ENCODE peak calls at places on chromosomes 4 and X, in seven cellular contexts. G is esophagus muscularis mucosa; H is breast epithelium; E is spleen; J is neuronal stem cell; R is effector memory CD4-positive, alpha-beta T cell; L is suprapubic skin. D is an unnamed sample.

GRCh38 chr4:2484993-2485392 is 16.1 kb downstream of the RNF4 start:
- DNase-seq in R (peak; percentile 46), J (no peak), E (peak; percentile 95), H (no peak), L (peak; percentile 75), G (peak; percentile 94), D (peak; percentile 67)

GRCh38 chr4:159101983-159102622 is 776 bp upstream of the RAPGEF2 start:
- DNase-seq in J (no peak), R (no peak), L (no peak), G (no peak), H (no peak), E (no peak), D (no peak)

GRCh38 chrX:119201570-119201969 is 34.5 kb upstream of the PGRMC1 start:
- DNase-seq in E (no peak), G (no peak), L (no peak), H (no peak), R (no peak), J (no peak), D (no peak)

GRCh38 chr4:36316544-36317082 is 35.2 kb downstream of the DTHD1 start:
- DNase-seq in H (no peak), E (no peak), R (no peak), G (no peak), L (no peak), J (no peak), D (no peak)

GRCh38 chr4:118729287-118730286 is 44.4 kb downstream of the METTL14 start:
- DNase-seq in J (no peak), H (no peak), R (no peak), E (no peak), L (no peak), G (no peak), D (peak; percentile 29)

GRCh38 chr4:10164877-10165283 is 48.3 kb upstream of the WDR1 start:
- DNase-seq in J (peak; percentile 36), L (no peak), H (no peak), E (no peak), G (no peak), R (no peak), D (no peak)

GRCh38 chr4:16767251-16767650 is 131.2 kb downstream of the LDB2 start:
- DNase-seq in L (no peak), E (no peak), H (no peak), G (no peak), J (no peak), R (no peak), D (no peak)

GRCh38 chr4:128793859-128794667 is 15.4 kb upstream of the JADE1 start:
- DNase-seq in L (no peak), H (no peak), R (no peak), J (no peak), E (no peak), G (peak; percentile 74), D (no peak)

GRCh38 chr4:10611673-10612072 is 72.9 kb downstream of the CLNK start:
- DNase-seq in G (no peak), L (no peak), E (no peak), R (no peak), J (no peak), H (no peak), D (no peak)

GRCh38 chrX:86946569-86946968 is 571.0 kb upstream of the KLHL4 start:
- DNase-seq in R (no peak), L (no peak), E (no peak), J (peak; percentile 31), H (no peak), G (no peak), D (no peak)

GRCh38 chrX:31656013-31656412 is 584.2 kb upstream of the FTHL17 start:
- DNase-seq in G (no peak), J (no peak), L (no peak), H (no peak), R (no peak), E (no peak), D (no peak)

GRCh38 chr4:72954811-72955210 is 114.7 kb downstream of the COX18 start:
- DNase-seq in E (no peak), R (no peak), H (no peak), J (no peak), L (no peak), G (no peak), D (no peak)

GRCh38 chr4:64272432-64272831 is 136.8 kb downstream of the TECRL start:
- DNase-seq in H (no peak), G (no peak), L (no peak), J (no peak), R (no peak), E (peak; percentile 62), D (no peak)

GRCh38 chrX:8851487-8851886 is 50.3 kb upstream of the FAM9A start:
- DNase-seq in R (no peak), G (no peak), J (no peak), L (no peak), E (no peak), H (no peak), D (no peak)

GRCh38 chr4:88230953-88231835 is 53.2 kb downstream of the PPM1K start:
- DNase-seq in R (no peak), G (peak; percentile 42), J (no peak), L (no peak), E (no peak), H (no peak), D (peak; percentile 26)

GRCh38 chrX:16869393-16870094 is 618 bp downstream of the RBBP7 start:
- DNase-seq in E (peak; percentile 90), J (peak; percentile 17), R (no peak), G (no peak), L (peak; percentile 69), H (no peak), D (no peak)

GRCh38 chr4:186095406-186095805 is 9.1 kb upstream of the FAM149A start:
- DNase-seq in L (no peak), E (peak; percentile 52), H (no peak), G (peak; percentile 90), J (no peak), R (no peak), D (no peak)

GRCh38 chr4:107711831-107712230 is 8.2 kb downstream of the PAPSS1 start:
- DNase-seq in J (no peak), E (no peak), G (no peak), R (no peak), L (no peak), H (no peak), D (no peak)

GRCh38 chr4:71564775-71565174 is 219.1 kb downstream of the GC start:
- DNase-seq in E (no peak), G (no peak), H (no peak), R (no peak), L (no peak), J (no peak), D (no peak)

GRCh38 chr4:41575207-41575606 is 37.2 kb downstream of the LIMCH1 start:
- DNase-seq in E (no peak), J (no peak), R (no peak), G (no peak), L (no peak), H (no peak), D (no peak)

GRCh38 chrX:84044051-84044450 is 143.9 kb downstream of the RPS6KA6 start:
- DNase-seq in H (no peak), E (no peak), G (no peak), J (no peak), R (no peak), L (no peak), D (no peak)

GRCh38 chrX:38961936-38962335 is 160.7 kb downstream of the MID1IP1 start:
- DNase-seq in L (no peak), E (no peak), J (no peak), G (no peak), H (no peak), R (no peak), D (no peak)

DNA sequence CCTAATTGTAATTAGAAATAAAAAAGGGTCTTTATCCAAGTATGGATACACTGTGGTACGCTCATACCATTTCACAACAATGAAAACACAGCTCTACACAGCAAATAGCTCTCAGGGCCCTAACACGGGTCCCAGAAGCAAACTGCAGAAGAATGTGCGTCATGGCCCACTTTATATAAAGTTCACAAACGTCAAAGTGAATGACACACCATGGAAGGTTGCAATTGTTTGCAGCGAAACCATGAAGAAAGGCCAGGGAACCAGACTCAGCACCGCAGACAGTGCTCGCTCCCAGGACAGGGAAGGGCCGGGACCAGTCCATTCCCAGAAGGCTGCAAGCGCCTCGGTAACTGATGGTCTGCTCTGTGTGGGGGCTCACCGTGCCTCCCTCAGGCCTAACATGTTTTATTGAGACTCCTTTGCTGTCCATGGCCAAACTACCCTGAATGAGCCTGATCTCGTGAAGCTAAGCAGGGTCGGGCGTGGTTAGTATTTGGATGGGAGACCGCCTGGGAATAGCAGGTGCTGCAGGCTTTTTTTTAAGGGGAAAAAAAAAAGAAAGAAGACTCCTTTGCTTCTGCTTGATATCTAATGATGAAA is 47.8 kb downstream of the ACOX3 start:
- DNase-seq in J (no peak), G (no peak), L (no peak), R (no peak), H (no peak), E (no peak), D (no peak)
- H3K4me1 ChIP-seq in J (peaks cover 22% of the 10 kb centered on the region), G (peaks cover 37% of the 10 kb centered on the region), L (peaks cover 19% of the 10 kb centered on the region), R (no peaks in the 10 kb centered on the region), H (no peaks in the 10 kb centered on the region), E (no peaks in the 10 kb centered on the region), D (no peaks in the 10 kb centered on the region)

GRCh38 chrX:101483705-101484104 is 1.6 kb upstream of the ARMCX4 start:
- DNase-seq in J (no peak), H (no peak), R (no peak), E (no peak), G (no peak), L (no peak), D (no peak)
- H3K4me3 ChIP-seq in J (no peak overlapping the region), H (no peak overlapping the region), R (no peak overlapping the region), E (no peak overlapping the region), G (no peak overlapping the region), L (no peak overlapping the region), D (no peak overlapping the region)

DNA sequence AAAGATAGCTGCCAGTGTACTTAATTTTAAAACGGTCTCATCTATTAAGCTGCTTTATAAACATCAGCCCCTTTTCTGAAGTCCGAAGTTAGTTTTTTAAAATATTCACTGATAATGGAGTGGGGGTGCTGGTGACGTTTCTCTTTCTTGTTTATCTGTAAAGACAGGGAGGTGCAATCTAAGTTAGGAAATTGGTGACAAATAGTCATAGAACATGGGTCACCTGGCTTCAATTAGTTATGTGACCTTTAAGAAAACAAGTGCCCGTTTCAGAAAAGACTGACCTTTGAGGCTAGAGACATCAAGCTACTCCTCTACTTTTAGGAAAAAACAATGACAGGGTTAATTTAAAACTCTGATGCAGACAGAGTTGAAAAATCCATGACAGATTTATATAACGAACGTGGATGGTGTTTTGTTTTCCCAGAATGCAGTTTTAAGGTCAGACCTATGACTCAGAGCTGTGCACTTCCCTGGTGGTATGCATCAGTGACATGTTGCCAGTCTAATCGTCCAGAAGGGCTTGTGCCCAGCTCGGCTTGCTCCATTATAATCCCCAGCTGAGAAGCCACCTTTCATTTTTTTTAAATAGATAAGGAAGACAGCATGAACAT is 38.2 kb downstream of the FHL1 start:
- DNase-seq in L (no peak), H (no peak), E (no peak), R (no peak), J (no peak), G (no peak), D (no peak)
- H3K27ac ChIP-seq in L (peak overlapping the region; percentile 18), H (no peak overlapping the region), E (peak overlapping the region; percentile 36), R (no peak overlapping the region), J (no peak overlapping the region), G (peak overlapping the region; percentile 97), D (no peak overlapping the region)

GRCh38 chr4:177220376-177220775 is 89.3 kb upstream of the NEIL3 start:
- DNase-seq in E (no peak), H (no peak), J (no peak), R (no peak), G (no peak), L (no peak), D (no peak)

DNA sequence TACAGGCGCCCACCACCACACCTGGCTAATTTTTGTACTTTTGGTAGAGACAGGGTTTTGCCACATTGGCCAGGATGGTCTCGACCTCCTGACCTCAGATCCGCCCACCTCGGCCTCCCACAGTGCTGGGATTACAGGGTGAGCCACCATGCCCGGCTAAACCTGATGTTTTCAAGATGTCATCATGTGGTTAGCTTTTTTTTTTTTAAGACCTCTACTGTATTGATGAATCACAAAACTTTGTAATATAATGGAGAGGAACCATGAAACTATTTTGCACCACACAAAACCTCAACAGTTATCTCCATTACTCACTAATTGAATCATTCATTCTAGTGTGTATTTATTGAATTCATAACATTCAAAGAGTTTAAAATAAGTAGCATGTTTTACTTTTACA is 94.7 kb upstream of the NEIL3 start:
- DNase-seq in H (no peak), R (no peak), J (no peak), G (no peak), E (no peak), L (no peak), D (no peak)
- H3K4me1 ChIP-seq in H (no peaks in the 10 kb centered on the region), R (no peaks in the 10 kb centered on the region), J (no peaks in the 10 kb centered on the region), G (no peaks in the 10 kb centered on the region), E (no peaks in the 10 kb centered on the region), L (no peaks in the 10 kb centered on the region), D (no peaks in the 10 kb centered on the region)